ENCODE peak calls at places on chromosome 6, in nine cellular contexts. M, P, Y, G, D, Z, I, E and O are unnamed samples.

GRCh38 chr6:88374556-88374955 is 208.4 kb upstream of the CNR1 start:
- DNase-seq in M (no peak), P (no peak), Y (no peak), G (no peak), D (no peak), Z (no peak), I (no peak), E (no peak), O (no peak)

GRCh38 chr6:117169060-117169635 is 96.2 kb upstream of the VGLL2 start:
- DNase-seq in M (no peak), P (no peak), Y (no peak), G (no peak), D (peak; percentile 4), Z (no peak), I (no peak), E (no peak), O (no peak)

GRCh38 chr6:158008894-158009891 is 27.5 kb downstream of the SYNJ2 start:
- DNase-seq in M (peak; percentile 89), P (peak; percentile 32), Y (peak; percentile 81), G (no peak), D (peak; percentile 84), Z (peak; percentile 87), I (no peak), E (peak; percentile 31), O (peak; percentile 90)

GRCh38 chr6:14703586-14703985 is 542.3 kb upstream of the JARID2 start:
- DNase-seq in M (no peak), P (no peak), Y (no peak), G (no peak), D (no peak), Z (peak; percentile 42), I (no peak), E (no peak), O (no peak)

GRCh38 chr6:155248021-155249001 is 15.5 kb upstream of the CLDN20 start:
- DNase-seq in M (peak; percentile 65), P (peak; percentile 32), Y (no peak), G (peak; percentile 54), D (peak; percentile 79), Z (peak; percentile 71), I (peak; percentile 44), E (no peak), O (peak; percentile 68)

GRCh38 chr6:9095671-9096260 is 660.4 kb upstream of the SLC35B3 start:
- DNase-seq in M (no peak), P (no peak), Y (no peak), G (no peak), D (no peak), Z (no peak), I (no peak), E (no peak), O (no peak)

GRCh38 chr6:13847651-13848050 is 33.3 kb upstream of the MCUR1 start:
- DNase-seq in M (no peak), P (no peak), Y (no peak), G (no peak), D (no peak), Z (no peak), I (no peak), E (no peak), O (no peak)

GRCh38 chr6:40164345-40164755 is 230.1 kb upstream of the MOCS1 start:
- DNase-seq in M (peak; percentile 32), P (no peak), Y (peak; percentile 53), G (peak; percentile 1), D (no peak), Z (peak; percentile 17), I (no peak), E (no peak), O (peak; percentile 64)

GRCh38 chr6:137167702-137168377 is 5.6 kb downstream of the IL22RA2 start:
- DNase-seq in M (no peak), P (no peak), Y (no peak), G (no peak), D (no peak), Z (no peak), I (no peak), E (no peak), O (no peak)